ENCODE peak calls at places on chromosomes 5 and 9, in six cellular contexts. One of them, this sample, is unnamed. For H3K4me1, the result is how much of the 10 kb centered on the place peaks cover.

GRCh38 chr9:130932220-130933069 is 6.6 kb downstream of the FIBCD1 start:
- DNase-seq in HCT116: no peak
- DNase-seq in prostate gland: no peak
- DNase-seq in Panc1: no peak
- DNase-seq in right lobe of liver: no peak
- DNase-seq in foreskin keratinocyte: no peak
- DNase-seq in this sample: no peak

GRCh38 chr9:6829027-6829426 is 71.3 kb downstream of the KDM4C start:
- DNase-seq in prostate gland: no peak
- DNase-seq in foreskin keratinocyte: peak
- DNase-seq in right lobe of liver: no peak
- DNase-seq in HCT116: peak
- DNase-seq in Panc1: no peak
- DNase-seq in this sample: no peak

GRCh38 chr9:115743709-115744605 is 409.6 kb upstream of the PAPPA start:
- DNase-seq in HCT116: no peak
- DNase-seq in Panc1: no peak
- DNase-seq in right lobe of liver: no peak
- DNase-seq in prostate gland: no peak
- DNase-seq in foreskin keratinocyte: no peak
- DNase-seq in this sample: no peak

GRCh38 chr5:172728481-172729241 is 42.3 kb downstream of the DUSP1 start:
- DNase-seq in right lobe of liver: no peak
- DNase-seq in HCT116: no peak
- DNase-seq in Panc1: no peak
- DNase-seq in prostate gland: no peak
- DNase-seq in foreskin keratinocyte: no peak
- DNase-seq in this sample: peak

GRCh38 chr5:180596668-180597231 is 5.5 kb upstream of the SCGB3A1 start:
- DNase-seq in prostate gland: no peak
- DNase-seq in foreskin keratinocyte: no peak
- DNase-seq in right lobe of liver: no peak
- DNase-seq in Panc1: no peak
- DNase-seq in HCT116: no peak
- DNase-seq in this sample: no peak

GRCh38 chr5:107213025-107213424 is 457.7 kb downstream of the EFNA5 start:
- DNase-seq in Panc1: no peak
- DNase-seq in prostate gland: no peak
- DNase-seq in HCT116: no peak
- DNase-seq in foreskin keratinocyte: no peak
- DNase-seq in right lobe of liver: no peak
- DNase-seq in this sample: no peak

GRCh38 chr5:171137768-171138540 is 171.1 kb upstream of the TLX3 start:
- DNase-seq in prostate gland: no peak
- DNase-seq in HCT116: no peak
- DNase-seq in right lobe of liver: no peak
- DNase-seq in foreskin keratinocyte: no peak
- DNase-seq in Panc1: no peak
- DNase-seq in this sample: no peak

GRCh38 chr9:95483431-95483830 is 33.3 kb downstream of the PTCH1 start:
- DNase-seq in Panc1: no peak
- DNase-seq in foreskin keratinocyte: no peak
- DNase-seq in prostate gland: no peak
- DNase-seq in right lobe of liver: no peak
- DNase-seq in HCT116: no peak
- DNase-seq in this sample: no peak

GRCh38 chr9:110958846-110959245 is 79.4 kb downstream of the LPAR1 start:
- DNase-seq in prostate gland: no peak
- DNase-seq in HCT116: no peak
- DNase-seq in foreskin keratinocyte: no peak
- DNase-seq in right lobe of liver: no peak
- DNase-seq in Panc1: no peak
- DNase-seq in this sample: no peak

GRCh38 chr5:122515709-122516431 is 203.8 kb downstream of the SNCAIP start:
- DNase-seq in foreskin keratinocyte: peak
- DNase-seq in HCT116: peak
- DNase-seq in Panc1: peak
- DNase-seq in right lobe of liver: peak
- DNase-seq in prostate gland: peak
- DNase-seq in this sample: no peak

GRCh38 chr5:119678351-119679028 is 49.1 kb downstream of the FAM170A start:
- DNase-seq in prostate gland: no peak
- DNase-seq in HCT116: no peak
- DNase-seq in right lobe of liver: no peak
- DNase-seq in foreskin keratinocyte: no peak
- DNase-seq in Panc1: no peak
- DNase-seq in this sample: no peak

GRCh38 chr9:3509926-3510325 is 15.9 kb downstream of the RFX3 start:
- DNase-seq in Panc1: no peak
- DNase-seq in foreskin keratinocyte: no peak
- DNase-seq in HCT116: no peak
- DNase-seq in right lobe of liver: no peak
- DNase-seq in prostate gland: no peak
- DNase-seq in this sample: no peak

GRCh38 chr5:136036991-136037705 is 8.4 kb downstream of the TGFBI start:
- DNase-seq in HCT116: no peak
- DNase-seq in right lobe of liver: no peak
- DNase-seq in prostate gland: peak
- DNase-seq in Panc1: no peak
- DNase-seq in foreskin keratinocyte: no peak
- DNase-seq in this sample: peak

GRCh38 chr9:124272118-124272517 is 14.4 kb downstream of the NEK6 start:
- DNase-seq in right lobe of liver: no peak
- DNase-seq in foreskin keratinocyte: no peak
- DNase-seq in HCT116: no peak
- DNase-seq in Panc1: no peak
- DNase-seq in prostate gland: no peak
- DNase-seq in this sample: no peak
- H3K4me1 ChIP-seq in right lobe of liver: under half
- H3K4me1 ChIP-seq in foreskin keratinocyte: under half
- H3K4me1 ChIP-seq in HCT116: under half
- H3K4me1 ChIP-seq in Panc1: half or more
- H3K4me1 ChIP-seq in prostate gland: under half
- H3K4me1 ChIP-seq in this sample: under half

GRCh38 chr5:17216176-17216973 is 1.1 kb upstream of the BASP1 start:
- DNase-seq in HCT116: peak
- DNase-seq in right lobe of liver: peak
- DNase-seq in prostate gland: peak
- DNase-seq in Panc1: peak
- DNase-seq in foreskin keratinocyte: peak
- DNase-seq in this sample: peak
- H3K27ac ChIP-seq in HCT116: no peak
- H3K27ac ChIP-seq in right lobe of liver: no peak
- H3K27ac ChIP-seq in prostate gland: peak
- H3K27ac ChIP-seq in Panc1: peak
- H3K27ac ChIP-seq in foreskin keratinocyte: no peak
- H3K27ac ChIP-seq in this sample: no peak

GRCh38 chr9:35909274-35909673 is at the start of gene SPAAR:
- DNase-seq in right lobe of liver: no peak
- DNase-seq in prostate gland: no peak
- DNase-seq in HCT116: no peak
- DNase-seq in foreskin keratinocyte: no peak
- DNase-seq in Panc1: no peak
- DNase-seq in this sample: no peak
- H3K4me1 ChIP-seq in right lobe of liver: under half
- H3K4me1 ChIP-seq in prostate gland: under half
- H3K4me1 ChIP-seq in HCT116: under half
- H3K4me1 ChIP-seq in foreskin keratinocyte: under half
- H3K4me1 ChIP-seq in Panc1: half or more
- H3K4me1 ChIP-seq in this sample: under half

DNA sequence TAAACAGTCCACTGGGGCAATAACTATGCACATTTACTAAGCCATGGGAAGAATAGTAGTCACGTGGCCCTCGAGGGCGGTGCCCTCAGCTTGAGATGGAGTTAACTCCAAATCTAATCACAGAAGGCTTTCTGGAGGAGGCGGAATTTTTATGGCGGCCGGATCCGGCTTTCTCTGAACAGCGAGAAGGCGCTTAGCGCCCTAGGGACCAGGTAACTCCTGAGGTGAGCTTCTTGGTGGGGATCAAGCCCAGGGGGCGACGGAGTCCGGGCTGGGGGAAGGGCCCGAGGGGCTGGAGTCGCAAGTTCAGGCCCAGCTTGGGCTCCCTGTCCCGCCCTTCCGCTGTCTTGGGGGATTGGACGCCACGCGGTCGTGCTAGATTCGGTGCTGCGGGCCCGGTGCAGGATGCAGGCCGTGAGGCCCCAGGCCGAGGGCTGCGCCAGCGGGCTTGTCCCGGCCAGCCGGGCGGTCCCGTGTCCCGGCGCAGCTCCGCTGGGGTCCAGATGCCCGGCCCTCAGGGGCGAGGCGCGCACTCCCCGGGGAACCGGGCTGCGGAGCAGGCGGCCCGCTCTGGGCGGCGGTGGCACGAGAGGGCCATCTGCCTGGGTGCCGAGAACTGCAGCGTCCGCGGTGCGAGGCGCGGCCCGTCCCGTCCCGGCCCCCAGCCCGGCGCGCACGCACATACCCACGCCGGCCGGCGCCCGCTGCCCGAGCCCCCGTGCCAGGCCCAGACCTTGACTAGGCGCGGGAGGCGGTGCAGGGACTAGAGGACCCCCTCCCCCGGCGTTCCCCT is 1.7 kb upstream of the NSD1 start:
- DNase-seq in prostate gland: no peak
- DNase-seq in HCT116: no peak
- DNase-seq in Panc1: no peak
- DNase-seq in foreskin keratinocyte: no peak
- DNase-seq in right lobe of liver: peak
- DNase-seq in this sample: peak
- H3K27ac ChIP-seq in prostate gland: peak
- H3K27ac ChIP-seq in HCT116: no peak
- H3K27ac ChIP-seq in Panc1: no peak
- H3K27ac ChIP-seq in foreskin keratinocyte: no peak
- H3K27ac ChIP-seq in right lobe of liver: no peak
- H3K27ac ChIP-seq in this sample: no peak

This sample was measured in aorta.